ENCODE peak calls at places on chromosomes 5 and 9, in four cellular contexts. D, X, N and U are unnamed samples.

GRCh38 chr5:75054110-75054930 is 2.0 kb upstream of the GCNT4 start:
- DNase-seq in N (no peak), X (no peak), D (no peak), U (peak; percentile 54)

GRCh38 chr9:121885345-121885901 is 207.7 kb downstream of the TTLL11 start:
- DNase-seq in N (no peak), D (no peak), X (no peak), U (no peak)

GRCh38 chr5:57171818-57172465 is 1.9 kb upstream of the GPBP1 start:
- DNase-seq in N (no peak), X (peak; percentile 24), D (no peak), U (no peak)

GRCh38 chr5:92402045-92402444 is 1018.9 kb upstream of the ARRDC3 start:
- DNase-seq in N (no peak), X (no peak), D (no peak), U (no peak)

GRCh38 chr5:108459661-108460170 is 77.8 kb upstream of the FBXL17 start:
- DNase-seq in D (no peak), N (no peak), X (no peak), U (no peak)

GRCh38 chr5:142626056-142626455 is 59.8 kb downstream of the FGF1 start:
- DNase-seq in N (no peak), D (no peak), X (no peak), U (no peak)

GRCh38 chr5:104947061-104947460 is 1384.5 kb upstream of the NUDT12 start:
- DNase-seq in X (no peak), N (no peak), D (no peak), U (no peak)

GRCh38 chr5:55923177-55923872 is 71.4 kb downstream of the IL6ST start:
- DNase-seq in X (no peak), D (no peak), N (no peak), U (no peak)

GRCh38 chr9:136312436-136312835 is 8.5 kb upstream of the CCDC187 start:
- DNase-seq in N (peak; percentile 72), D (peak; percentile 20), X (no peak), U (peak; percentile 53)

GRCh38 chr9:3760031-3760430 is 234.2 kb upstream of the RFX3 start:
- DNase-seq in D (no peak), X (no peak), N (no peak), U (peak; percentile 48)

GRCh38 chr5:55993628-55994501 is 898 bp downstream of the IL6ST start:
- DNase-seq in X (no peak), D (no peak), N (peak; percentile 49), U (no peak)

GRCh38 chr5:96657068-96657467 is 5.1 kb upstream of the CAST start:
- DNase-seq in D (no peak), X (no peak), N (peak; percentile 66), U (peak; percentile 56)

GRCh38 chr9:96620832-96621269 is 1.2 kb upstream of the CDC14B start:
- DNase-seq in D (no peak), N (no peak), X (no peak), U (no peak)

GRCh38 chr5:123549256-123549904 is 37.4 kb downstream of the CSNK1G3 start:
- DNase-seq in D (peak; percentile 1), N (peak; percentile 38), X (peak; percentile 47), U (no peak)